ENCODE peak calls at places on chromosomes 6 and 20, in six cellular contexts. R is A549, T is GM12878, N is HepG2, M is K562, D is SK-N-SH. W is an unnamed sample.

GRCh38 chr20:58642465-58642864 is 8.6 kb upstream of the STX16 start:
- DNase-seq in R (no peak), T (no peak), N (no peak), M (no peak), D (no peak), W (no peak)

GRCh38 chr6:157980288-157981131 is 1.2 kb upstream of the SYNJ2 start:
- DNase-seq in R (no peak), T (no peak), N (peak; percentile 38), M (no peak), D (no peak), W (no peak)

GRCh38 chr20:32456869-32457421 is 98.8 kb downstream of the ASXL1 start:
- DNase-seq in R (peak; percentile 90), T (no peak), N (no peak), M (no peak), D (peak; percentile 97), W (peak; percentile 17)

GRCh38 chr20:35954907-35955251 is 577 bp upstream of the SCAND1 start:
- DNase-seq in R (peak; percentile 66), T (no peak), N (peak; percentile 58), M (no peak), D (no peak), W (peak; percentile 43)

GRCh38 chr20:34475979-34476736 is 40.1 kb upstream of the DYNLRB1 start:
- DNase-seq in R (peak; percentile 40), T (no peak), N (peak; percentile 47), M (no peak), D (peak; percentile 81), W (peak; percentile 21)

GRCh38 chr6:158909938-158910337 is 90.1 kb downstream of the RSPH3 start:
- DNase-seq in R (no peak), T (no peak), N (no peak), M (no peak), D (no peak), W (no peak)

GRCh38 chr6:10412165-10412947 is 2.5 kb downstream of the TFAP2A start:
- DNase-seq in R (peak; percentile 56), T (no peak), N (no peak), M (peak; percentile 31), D (peak; percentile 61), W (peak; percentile 75)

GRCh38 chr6:3363296-3364025 is 93.4 kb downstream of the SLC22A23 start:
- DNase-seq in R (no peak), T (no peak), N (peak; percentile 43), M (peak; percentile 49), D (no peak), W (no peak)

GRCh38 chr20:58985656-58986055 is 4.6 kb downstream of the NELFCD start:
- DNase-seq in R (no peak), T (no peak), N (no peak), M (no peak), D (no peak), W (no peak)

GRCh38 chr20:50450961-50451752 is 59.0 kb upstream of the PTPN1 start:
- DNase-seq in R (no peak), T (peak; percentile 68), N (peak; percentile 68), M (no peak), D (no peak), W (peak; percentile 46)

GRCh38 chr6:26194774-26195375 is 107.6 kb downstream of the HFE start:
- DNase-seq in R (no peak), T (no peak), N (no peak), M (no peak), D (no peak), W (peak; percentile 32)

GRCh38 chr6:16933532-16933931 is 168.3 kb upstream of the STMND1 start:
- DNase-seq in R (no peak), T (no peak), N (no peak), M (no peak), D (no peak), W (no peak)

GRCh38 chr6:116060572-116061283 is at the start of gene FRK:
- DNase-seq in R (peak; percentile 32), T (no peak), N (peak; percentile 93), M (no peak), D (no peak), W (peak; percentile 24)

DNA sequence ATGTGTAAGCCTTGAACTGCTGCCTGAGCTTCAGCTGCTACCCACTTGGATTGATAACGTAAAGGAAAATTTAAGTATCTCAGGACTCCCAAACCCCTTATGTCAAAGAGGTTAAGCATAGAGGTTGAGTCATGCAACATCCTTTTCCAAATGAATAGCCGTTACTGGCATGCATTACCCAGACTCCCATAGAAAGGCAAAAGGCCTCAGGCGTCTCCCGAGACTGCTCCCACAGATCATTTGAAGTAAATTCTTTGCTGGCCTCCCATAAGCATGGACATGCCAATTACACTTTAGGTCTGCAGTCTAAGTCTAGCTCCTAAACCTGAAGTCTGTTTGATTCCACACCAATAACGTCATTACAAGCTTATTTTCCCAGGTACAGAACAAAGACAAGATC is 14.7 kb downstream of the IPCEF1 start:
- DNase-seq in R (no peak), T (no peak), N (no peak), M (no peak), D (no peak), W (peak; percentile 14)
- TF ChIP-seq SMC3 in R (no peak), T (no peak), N (no peak), M (no peak), D (no peak), W (no peak)

GRCh38 chr6:114650891-114651290 is 308.1 kb upstream of the HS3ST5 start:
- DNase-seq in R (no peak), T (no peak), N (no peak), M (no peak), D (no peak), W (no peak)

GRCh38 chr6:114648847-114649246 is 306.0 kb upstream of the HS3ST5 start:
- DNase-seq in R (no peak), T (no peak), N (no peak), M (no peak), D (no peak), W (no peak)

GRCh38 chr6:114649298-114649697 is 306.5 kb upstream of the HS3ST5 start:
- DNase-seq in R (no peak), T (no peak), N (no peak), M (no peak), D (no peak), W (no peak)
- TF ChIP-seq SMC3 in R (no peak), T (no peak), N (no peak), M (no peak), D (no peak), W (no peak)

GRCh38 chr6:87897581-87898147 is 150.0 kb upstream of the SPACA1 start:
- DNase-seq in R (no peak), T (no peak), N (no peak), M (no peak), D (no peak), W (peak; percentile 34)
- TF ChIP-seq SMC3 in R (no peak), T (no peak), N (no peak), M (no peak), D (no peak), W (no peak)

DNA sequence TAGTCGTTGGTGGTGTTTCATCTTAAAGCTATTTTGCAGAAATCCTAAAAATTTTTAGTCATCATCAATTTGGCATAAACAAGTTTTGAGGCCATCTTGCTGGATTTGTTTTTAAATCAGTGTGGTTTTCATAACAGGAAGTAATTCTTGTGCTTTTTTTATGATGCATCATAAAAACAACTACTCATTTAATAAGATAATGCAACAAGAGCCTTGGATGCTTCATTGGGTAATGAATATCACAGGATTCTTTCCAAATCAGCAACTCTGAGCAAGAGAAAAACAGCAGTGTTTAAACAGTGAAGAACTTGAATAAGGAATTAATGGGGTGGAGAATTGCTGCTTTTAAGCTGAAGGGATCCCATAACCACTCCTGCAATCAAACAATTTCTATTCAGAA is 425.2 kb downstream of the EPM2A start:
- DNase-seq in R (no peak), T (no peak), N (no peak), M (no peak), D (no peak), W (peak; percentile 79)
- TF ChIP-seq SMC3 in R (no peak), T (no peak), N (no peak), M (no peak), D (no peak), W (no peak)

DNA sequence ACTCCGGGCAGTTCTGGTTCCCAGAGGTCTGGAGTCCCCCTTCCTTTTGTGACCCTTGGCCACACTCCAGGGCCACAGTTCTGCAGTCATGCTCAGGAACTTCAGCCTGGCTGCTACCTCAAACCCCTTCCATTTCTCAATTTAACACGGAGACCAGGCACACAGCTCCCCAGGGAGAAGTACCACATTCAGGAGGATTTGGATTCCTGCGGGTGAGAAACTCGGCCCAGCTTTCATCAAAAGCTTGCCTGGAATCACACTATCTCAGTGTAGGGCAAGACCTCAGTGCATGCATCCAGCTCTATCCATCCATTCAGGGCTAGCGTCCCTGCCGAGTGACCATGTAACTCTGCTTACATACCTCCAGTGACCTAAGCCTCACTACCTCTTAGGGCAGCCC is 16.8 kb upstream of the IP6K3 start:
- DNase-seq in R (no peak), T (no peak), N (no peak), M (no peak), D (no peak), W (no peak)
- TF ChIP-seq SMC3 in R (no peak), T (no peak), N (no peak), M (no peak), D (no peak), W (no peak)

GRCh38 chr20:53190225-53190624 is 218.1 kb downstream of the TSHZ2 start:
- DNase-seq in R (no peak), T (no peak), N (no peak), M (no peak), D (no peak), W (no peak)

GRCh38 chr20:53187402-53187801 is 215.2 kb downstream of the TSHZ2 start:
- DNase-seq in R (no peak), T (peak; percentile 23), N (no peak), M (no peak), D (no peak), W (no peak)

GRCh38 chr20:53183181-53183580 is 211.0 kb downstream of the TSHZ2 start:
- DNase-seq in R (no peak), T (no peak), N (no peak), M (no peak), D (no peak), W (no peak)

GRCh38 chr20:53181866-53182376 is 209.8 kb downstream of the TSHZ2 start:
- DNase-seq in R (no peak), T (no peak), N (no peak), M (no peak), D (no peak), W (no peak)

DNA sequence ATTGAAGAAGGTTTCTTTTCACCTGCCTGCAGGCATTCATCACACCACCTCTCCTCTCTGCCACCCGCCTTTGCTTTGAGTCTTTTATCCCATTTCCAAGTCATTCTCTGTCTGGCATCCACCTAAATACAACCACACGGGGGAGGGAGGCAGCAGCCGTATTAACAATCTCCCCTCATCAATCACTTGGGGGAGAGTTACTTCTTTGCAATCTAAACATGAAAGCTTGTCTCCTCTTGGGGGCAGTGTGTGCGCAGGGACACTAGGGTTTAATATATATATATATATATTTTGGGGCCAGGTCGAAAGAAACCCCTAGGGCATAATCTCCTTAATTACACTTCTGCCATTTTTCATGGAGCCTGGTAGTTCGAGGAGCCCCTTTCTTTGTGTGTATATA is 214.5 kb downstream of the TSHZ2 start:
- DNase-seq in R (no peak), T (no peak), N (no peak), M (peak; percentile 47), D (no peak), W (no peak)
- TF ChIP-seq SMC3 in R (no peak), T (no peak), N (no peak), M (no peak), D (no peak), W (no peak)